ENCODE peak calls at places on chromosomes 5 and 9, in eight cellular contexts. K, C, N, W, I, R, V and E are unnamed samples.

GRCh38 chr5:56350595-56351170 is 117.6 kb upstream of the ANKRD55 start:
- ATAC-seq in C (no peak), W (peak), R (peak), V (peak), K (peak), I (peak), N (peak), E (no peak)

GRCh38 chr9:91075279-91075678 is 273.7 kb downstream of the SYK start:
- ATAC-seq in I (no peak), W (no peak), C (no peak), K (no peak), V (no peak), N (no peak), R (no peak), E (no peak)

GRCh38 chr5:174503461-174504265 is 220.7 kb upstream of the MSX2 start:
- ATAC-seq in N (no peak), C (no peak), V (no peak), R (no peak), W (no peak), K (no peak), I (no peak), E (no peak)

GRCh38 chr5:75571547-75571946 is 39.7 kb upstream of the ANKDD1B start:
- ATAC-seq in V (no peak), N (no peak), C (no peak), W (no peak), I (no peak), R (no peak), K (no peak), E (no peak)

GRCh38 chr5:96247733-96248132 is 185.3 kb downstream of the PCSK1 start:
- ATAC-seq in V (no peak), K (peak), N (peak), C (no peak), R (no peak), W (no peak), I (no peak), E (no peak)

GRCh38 chr5:72346396-72346795 is 26.2 kb downstream of the PTCD2 start:
- ATAC-seq in K (no peak), C (no peak), I (no peak), R (peak), W (no peak), V (no peak), N (no peak), E (no peak)

GRCh38 chr9:124810513-124811355 is 33.8 kb downstream of the OLFML2A start:
- ATAC-seq in R (peak), C (no peak), N (peak), W (no peak), I (no peak), K (no peak), V (peak), E (no peak)

GRCh38 chr5:91058575-91058974 is 324.5 kb downstream of the ARRDC3 start:
- ATAC-seq in I (peak), V (peak), K (no peak), R (no peak), C (no peak), N (no peak), W (no peak), E (no peak)

GRCh38 chr9:4929917-4930316 is 55.2 kb upstream of the JAK2 start:
- ATAC-seq in R (no peak), C (no peak), K (no peak), I (no peak), V (no peak), N (no peak), W (no peak), E (no peak)

GRCh38 chr5:62718368-62718767 is 139.7 kb downstream of the LRRC70 start:
- ATAC-seq in C (no peak), V (no peak), R (no peak), K (no peak), N (no peak), W (no peak), I (no peak), E (no peak)

GRCh38 chr9:115000217-115000639 is 69.8 kb upstream of the TNFSF8 start:
- ATAC-seq in I (peak), N (no peak), V (no peak), C (no peak), R (no peak), K (no peak), W (peak), E (peak)

GRCh38 chr9:72324974-72325373 is 40.0 kb downstream of the ZFAND5 start:
- ATAC-seq in W (no peak), I (no peak), N (no peak), K (no peak), C (no peak), V (no peak), R (no peak), E (no peak)

GRCh38 chr5:151351675-151352074 is 4.3 kb upstream of the SLC36A2 start:
- ATAC-seq in I (no peak), R (no peak), C (no peak), V (no peak), W (no peak), N (no peak), K (no peak), E (no peak)